ENCODE peak calls at places on chromosome 19, in six cellular contexts. One of them, this sample, is unnamed.

GRCh38 chr19:10568444-10568825 is 344 bp downstream of the CDKN2D start:
- DNase-seq in activated CD4-positive, CD25-positive, alpha-beta regulatory T cell: peak
- DNase-seq in SK-MEL-5: no peak
- DNase-seq in NCI-H774: no peak
- DNase-seq in T-cell: peak
- DNase-seq in stimulated activated CD4-positive, alpha-beta T cell treated with anti-CD3 and anti-CD28 coated beads, Interleukin-12 subunit alpha, Interleukin-12 subunit beta, amount 100 ng/mL, for 24 hours: no peak
- DNase-seq in this sample: peak

GRCh38 chr19:40803857-40804782 is 5.1 kb downstream of the EGLN2 start:
- DNase-seq in activated CD4-positive, CD25-positive, alpha-beta regulatory T cell: peak
- DNase-seq in SK-MEL-5: no peak
- DNase-seq in NCI-H774: no peak
- DNase-seq in T-cell: peak
- DNase-seq in stimulated activated CD4-positive, alpha-beta T cell treated with anti-CD3 and anti-CD28 coated beads, Interleukin-12 subunit alpha, Interleukin-12 subunit beta, amount 100 ng/mL, for 24 hours: no peak
- DNase-seq in this sample: peak

GRCh38 chr19:12757544-12758274 is 6.1 kb downstream of the BEST2 start:
- DNase-seq in activated CD4-positive, CD25-positive, alpha-beta regulatory T cell: peak
- DNase-seq in SK-MEL-5: peak
- DNase-seq in NCI-H774: peak
- DNase-seq in T-cell: no peak
- DNase-seq in stimulated activated CD4-positive, alpha-beta T cell treated with anti-CD3 and anti-CD28 coated beads, Interleukin-12 subunit alpha, Interleukin-12 subunit beta, amount 100 ng/mL, for 24 hours: peak
- DNase-seq in this sample: peak

GRCh38 chr19:35345671-35346111 is 2.0 kb upstream of the FFAR1 start:
- DNase-seq in activated CD4-positive, CD25-positive, alpha-beta regulatory T cell: no peak
- DNase-seq in SK-MEL-5: no peak
- DNase-seq in NCI-H774: no peak
- DNase-seq in T-cell: no peak
- DNase-seq in stimulated activated CD4-positive, alpha-beta T cell treated with anti-CD3 and anti-CD28 coated beads, Interleukin-12 subunit alpha, Interleukin-12 subunit beta, amount 100 ng/mL, for 24 hours: no peak
- DNase-seq in this sample: no peak

GRCh38 chr19:42421101-42421500 is 6.1 kb downstream of the LIPE start:
- DNase-seq in activated CD4-positive, CD25-positive, alpha-beta regulatory T cell: no peak
- DNase-seq in SK-MEL-5: no peak
- DNase-seq in NCI-H774: no peak
- DNase-seq in T-cell: no peak
- DNase-seq in stimulated activated CD4-positive, alpha-beta T cell treated with anti-CD3 and anti-CD28 coated beads, Interleukin-12 subunit alpha, Interleukin-12 subunit beta, amount 100 ng/mL, for 24 hours: no peak
- DNase-seq in this sample: no peak

GRCh38 chr19:6660930-6661329 is 9.0 kb downstream of the TNFSF14 start:
- DNase-seq in activated CD4-positive, CD25-positive, alpha-beta regulatory T cell: no peak
- DNase-seq in SK-MEL-5: no peak
- DNase-seq in NCI-H774: no peak
- DNase-seq in T-cell: no peak
- DNase-seq in stimulated activated CD4-positive, alpha-beta T cell treated with anti-CD3 and anti-CD28 coated beads, Interleukin-12 subunit alpha, Interleukin-12 subunit beta, amount 100 ng/mL, for 24 hours: no peak
- DNase-seq in this sample: no peak

GRCh38 chr19:56155124-56155687 is 14.1 kb downstream of the ZNF444 start:
- DNase-seq in activated CD4-positive, CD25-positive, alpha-beta regulatory T cell: no peak
- DNase-seq in SK-MEL-5: peak
- DNase-seq in NCI-H774: no peak
- DNase-seq in T-cell: no peak
- DNase-seq in stimulated activated CD4-positive, alpha-beta T cell treated with anti-CD3 and anti-CD28 coated beads, Interleukin-12 subunit alpha, Interleukin-12 subunit beta, amount 100 ng/mL, for 24 hours: no peak
- DNase-seq in this sample: no peak

GRCh38 chr19:14149509-14149994 is 13.2 kb upstream of the ASF1B start:
- DNase-seq in activated CD4-positive, CD25-positive, alpha-beta regulatory T cell: peak
- DNase-seq in SK-MEL-5: no peak
- DNase-seq in NCI-H774: no peak
- DNase-seq in T-cell: peak
- DNase-seq in stimulated activated CD4-positive, alpha-beta T cell treated with anti-CD3 and anti-CD28 coated beads, Interleukin-12 subunit alpha, Interleukin-12 subunit beta, amount 100 ng/mL, for 24 hours: peak
- DNase-seq in this sample: peak

GRCh38 chr19:38514812-38515633 is 81.5 kb downstream of the RYR1 start:
- DNase-seq in activated CD4-positive, CD25-positive, alpha-beta regulatory T cell: peak
- DNase-seq in SK-MEL-5: peak
- DNase-seq in NCI-H774: peak
- DNase-seq in T-cell: peak
- DNase-seq in stimulated activated CD4-positive, alpha-beta T cell treated with anti-CD3 and anti-CD28 coated beads, Interleukin-12 subunit alpha, Interleukin-12 subunit beta, amount 100 ng/mL, for 24 hours: peak
- DNase-seq in this sample: peak

GRCh38 chr19:35332817-35333216 is 3.8 kb downstream of the CD22 start:
- DNase-seq in activated CD4-positive, CD25-positive, alpha-beta regulatory T cell: no peak
- DNase-seq in SK-MEL-5: no peak
- DNase-seq in NCI-H774: no peak
- DNase-seq in T-cell: no peak
- DNase-seq in stimulated activated CD4-positive, alpha-beta T cell treated with anti-CD3 and anti-CD28 coated beads, Interleukin-12 subunit alpha, Interleukin-12 subunit beta, amount 100 ng/mL, for 24 hours: no peak
- DNase-seq in this sample: no peak

GRCh38 chr19:40974633-40975037 is 16.4 kb upstream of the CYP2B6 start:
- DNase-seq in activated CD4-positive, CD25-positive, alpha-beta regulatory T cell: peak
- DNase-seq in SK-MEL-5: peak
- DNase-seq in NCI-H774: peak
- DNase-seq in T-cell: peak
- DNase-seq in stimulated activated CD4-positive, alpha-beta T cell treated with anti-CD3 and anti-CD28 coated beads, Interleukin-12 subunit alpha, Interleukin-12 subunit beta, amount 100 ng/mL, for 24 hours: peak
- DNase-seq in this sample: peak

GRCh38 chr19:50977626-50978025 is 6.1 kb downstream of the KLK7 start:
- DNase-seq in activated CD4-positive, CD25-positive, alpha-beta regulatory T cell: no peak
- DNase-seq in SK-MEL-5: peak
- DNase-seq in NCI-H774: no peak
- DNase-seq in T-cell: no peak
- DNase-seq in stimulated activated CD4-positive, alpha-beta T cell treated with anti-CD3 and anti-CD28 coated beads, Interleukin-12 subunit alpha, Interleukin-12 subunit beta, amount 100 ng/mL, for 24 hours: no peak
- DNase-seq in this sample: no peak

GRCh38 chr19:29293736-29294342 is 80.9 kb upstream of the UQCRFS1 start:
- DNase-seq in activated CD4-positive, CD25-positive, alpha-beta regulatory T cell: no peak
- DNase-seq in SK-MEL-5: no peak
- DNase-seq in NCI-H774: no peak
- DNase-seq in T-cell: no peak
- DNase-seq in stimulated activated CD4-positive, alpha-beta T cell treated with anti-CD3 and anti-CD28 coated beads, Interleukin-12 subunit alpha, Interleukin-12 subunit beta, amount 100 ng/mL, for 24 hours: no peak
- DNase-seq in this sample: no peak

GRCh38 chr19:19305066-19305465 is 15.2 kb downstream of the SUGP1 start:
- DNase-seq in activated CD4-positive, CD25-positive, alpha-beta regulatory T cell: no peak
- DNase-seq in SK-MEL-5: no peak
- DNase-seq in NCI-H774: no peak
- DNase-seq in T-cell: no peak
- DNase-seq in stimulated activated CD4-positive, alpha-beta T cell treated with anti-CD3 and anti-CD28 coated beads, Interleukin-12 subunit alpha, Interleukin-12 subunit beta, amount 100 ng/mL, for 24 hours: no peak
- DNase-seq in this sample: no peak

GRCh38 chr19:38724380-38724854 is 19.9 kb downstream of the CAPN12 start:
- DNase-seq in activated CD4-positive, CD25-positive, alpha-beta regulatory T cell: no peak
- DNase-seq in SK-MEL-5: no peak
- DNase-seq in NCI-H774: no peak
- DNase-seq in T-cell: no peak
- DNase-seq in stimulated activated CD4-positive, alpha-beta T cell treated with anti-CD3 and anti-CD28 coated beads, Interleukin-12 subunit alpha, Interleukin-12 subunit beta, amount 100 ng/mL, for 24 hours: no peak
- DNase-seq in this sample: peak

GRCh38 chr19:35767288-35768081 is 7.9 kb upstream of the ARHGAP33 start:
- DNase-seq in activated CD4-positive, CD25-positive, alpha-beta regulatory T cell: no peak
- DNase-seq in SK-MEL-5: no peak
- DNase-seq in NCI-H774: no peak
- DNase-seq in T-cell: no peak
- DNase-seq in stimulated activated CD4-positive, alpha-beta T cell treated with anti-CD3 and anti-CD28 coated beads, Interleukin-12 subunit alpha, Interleukin-12 subunit beta, amount 100 ng/mL, for 24 hours: no peak
- DNase-seq in this sample: no peak

GRCh38 chr19:6126335-6126974 is 9.0 kb upstream of the ACSBG2 start:
- DNase-seq in activated CD4-positive, CD25-positive, alpha-beta regulatory T cell: no peak
- DNase-seq in SK-MEL-5: peak
- DNase-seq in NCI-H774: peak
- DNase-seq in T-cell: no peak
- DNase-seq in stimulated activated CD4-positive, alpha-beta T cell treated with anti-CD3 and anti-CD28 coated beads, Interleukin-12 subunit alpha, Interleukin-12 subunit beta, amount 100 ng/mL, for 24 hours: no peak
- DNase-seq in this sample: no peak

GRCh38 chr19:3135961-3136683 is at the start of gene GNA15:
- DNase-seq in activated CD4-positive, CD25-positive, alpha-beta regulatory T cell: no peak
- DNase-seq in SK-MEL-5: no peak
- DNase-seq in NCI-H774: no peak
- DNase-seq in T-cell: peak
- DNase-seq in stimulated activated CD4-positive, alpha-beta T cell treated with anti-CD3 and anti-CD28 coated beads, Interleukin-12 subunit alpha, Interleukin-12 subunit beta, amount 100 ng/mL, for 24 hours: peak
- DNase-seq in this sample: peak

GRCh38 chr19:31223805-31224534 is 125.3 kb downstream of the TSHZ3 start:
- DNase-seq in activated CD4-positive, CD25-positive, alpha-beta regulatory T cell: no peak
- DNase-seq in SK-MEL-5: peak
- DNase-seq in NCI-H774: no peak
- DNase-seq in T-cell: no peak
- DNase-seq in stimulated activated CD4-positive, alpha-beta T cell treated with anti-CD3 and anti-CD28 coated beads, Interleukin-12 subunit alpha, Interleukin-12 subunit beta, amount 100 ng/mL, for 24 hours: no peak
- DNase-seq in this sample: no peak

GRCh38 chr19:33395561-33396550 is 22.3 kb downstream of the CEBPG start:
- DNase-seq in activated CD4-positive, CD25-positive, alpha-beta regulatory T cell: no peak
- DNase-seq in SK-MEL-5: no peak
- DNase-seq in NCI-H774: no peak
- DNase-seq in T-cell: no peak
- DNase-seq in stimulated activated CD4-positive, alpha-beta T cell treated with anti-CD3 and anti-CD28 coated beads, Interleukin-12 subunit alpha, Interleukin-12 subunit beta, amount 100 ng/mL, for 24 hours: no peak
- DNase-seq in this sample: peak

GRCh38 chr19:15323496-15324235 is 8.7 kb downstream of the BRD4 start:
- DNase-seq in activated CD4-positive, CD25-positive, alpha-beta regulatory T cell: no peak
- DNase-seq in SK-MEL-5: no peak
- DNase-seq in NCI-H774: no peak
- DNase-seq in T-cell: no peak
- DNase-seq in stimulated activated CD4-positive, alpha-beta T cell treated with anti-CD3 and anti-CD28 coated beads, Interleukin-12 subunit alpha, Interleukin-12 subunit beta, amount 100 ng/mL, for 24 hours: no peak
- DNase-seq in this sample: peak

GRCh38 chr19:17289489-17289888 is 7.8 kb downstream of the ANKLE1 start:
- DNase-seq in activated CD4-positive, CD25-positive, alpha-beta regulatory T cell: no peak
- DNase-seq in SK-MEL-5: peak
- DNase-seq in NCI-H774: no peak
- DNase-seq in T-cell: no peak
- DNase-seq in stimulated activated CD4-positive, alpha-beta T cell treated with anti-CD3 and anti-CD28 coated beads, Interleukin-12 subunit alpha, Interleukin-12 subunit beta, amount 100 ng/mL, for 24 hours: no peak
- DNase-seq in this sample: peak

GRCh38 chr19:49749055-49749716 is 13.9 kb downstream of the TSKS start:
- DNase-seq in activated CD4-positive, CD25-positive, alpha-beta regulatory T cell: no peak
- DNase-seq in SK-MEL-5: peak
- DNase-seq in NCI-H774: no peak
- DNase-seq in T-cell: no peak
- DNase-seq in stimulated activated CD4-positive, alpha-beta T cell treated with anti-CD3 and anti-CD28 coated beads, Interleukin-12 subunit alpha, Interleukin-12 subunit beta, amount 100 ng/mL, for 24 hours: no peak
- DNase-seq in this sample: no peak

GRCh38 chr19:12657966-12658365 is 8.6 kb downstream of the MAN2B1 start:
- DNase-seq in activated CD4-positive, CD25-positive, alpha-beta regulatory T cell: no peak
- DNase-seq in SK-MEL-5: no peak
- DNase-seq in NCI-H774: no peak
- DNase-seq in T-cell: no peak
- DNase-seq in stimulated activated CD4-positive, alpha-beta T cell treated with anti-CD3 and anti-CD28 coated beads, Interleukin-12 subunit alpha, Interleukin-12 subunit beta, amount 100 ng/mL, for 24 hours: no peak
- DNase-seq in this sample: no peak

GRCh38 chr19:21532904-21533303 is 27.5 kb downstream of the ZNF429 start:
- DNase-seq in activated CD4-positive, CD25-positive, alpha-beta regulatory T cell: no peak
- DNase-seq in SK-MEL-5: no peak
- DNase-seq in NCI-H774: no peak
- DNase-seq in T-cell: no peak
- DNase-seq in stimulated activated CD4-positive, alpha-beta T cell treated with anti-CD3 and anti-CD28 coated beads, Interleukin-12 subunit alpha, Interleukin-12 subunit beta, amount 100 ng/mL, for 24 hours: no peak
- DNase-seq in this sample: no peak

GRCh38 chr19:2477141-2477710 is 1.3 kb downstream of the GADD45B start:
- DNase-seq in activated CD4-positive, CD25-positive, alpha-beta regulatory T cell: no peak
- DNase-seq in SK-MEL-5: no peak
- DNase-seq in NCI-H774: no peak
- DNase-seq in T-cell: no peak
- DNase-seq in stimulated activated CD4-positive, alpha-beta T cell treated with anti-CD3 and anti-CD28 coated beads, Interleukin-12 subunit alpha, Interleukin-12 subunit beta, amount 100 ng/mL, for 24 hours: no peak
- DNase-seq in this sample: peak

This sample was measured in mucosa of descending colon.